ENCODE peak calls at places on chromosomes 16 and 17, in eight cellular contexts. F is non-pigmented ciliary epithelial cell; P is activated naive CD4-positive, alpha-beta T cell treated with Interleukin-2 at 50 U/mL for 16 hours; L is stimulated activated CD4-positive, alpha-beta T cell treated with anti-CD3 and anti-CD28 coated beads, Interleukin-4, amount 100 ng/mL, for 24 hours; S is endothelial cell; Y is Peyer's patch; J is activated CD4-positive, alpha-beta T cell treated with anti-CD3 and anti-CD28 coated beads, Interleukin-2, amount 10 ng/mL, durations not matched to agents 7 days and 5 days; A is psoas muscle. N is an unnamed sample.

GRCh38 chr16:19644877-19645276 is 73.2 kb downstream of the KNOP1 start:
- DNase-seq in F (no peak), P (no peak), L (no peak), S (no peak), Y (peak; percentile 66), J (no peak), A (peak; percentile 56), N (no peak)

GRCh38 chr16:84720180-84720579 is 20.4 kb downstream of the USP10 start:
- DNase-seq in F (no peak), P (no peak), L (no peak), S (no peak), Y (no peak), J (no peak), A (no peak), N (no peak)

GRCh38 chr17:76869878-76870714 is 1.9 kb downstream of the MGAT5B start:
- DNase-seq in F (no peak), P (no peak), L (no peak), S (peak; percentile 50), Y (no peak), J (no peak), A (no peak), N (peak; percentile 10)

GRCh38 chr16:66928702-66929388 is 3.5 kb upstream of the RRAD start:
- DNase-seq in F (no peak), P (peak; percentile 26), L (no peak), S (no peak), Y (no peak), J (peak; percentile 45), A (peak; percentile 81), N (peak; percentile 49)

GRCh38 chr16:77211880-77212735 is 12.9 kb downstream of the SYCE1L start:
- DNase-seq in F (no peak), P (peak; percentile 73), L (peak; percentile 61), S (peak; percentile 70), Y (peak; percentile 81), J (peak; percentile 75), A (peak; percentile 73), N (no peak)

GRCh38 chr17:64120159-64120558 is 9.8 kb downstream of the ERN1 start:
- DNase-seq in F (no peak), P (no peak), L (no peak), S (no peak), Y (no peak), J (no peak), A (no peak), N (no peak)

GRCh38 chr17:63293310-63293709 is 152.8 kb downstream of the CYB561 start:
- DNase-seq in F (peak; percentile 37), P (no peak), L (no peak), S (no peak), Y (no peak), J (no peak), A (no peak), N (no peak)

GRCh38 chr16:83956336-83957289 is 3.6 kb downstream of the OSGIN1 start:
- DNase-seq in F (peak; percentile 44), P (peak; percentile 74), L (peak; percentile 76), S (peak; percentile 93), Y (peak; percentile 89), J (peak; percentile 81), A (peak; percentile 85), N (peak; percentile 78)